ENCODE peak calls at places on chromosome 13, in eight cellular contexts. C is left ventricle myocardium inferior, Z is Peyer's patch, G is right atrium auricular region, Y is astrocyte, O is upper lobe of right lung, X is Karpas-422, N is pancreas. J is an unnamed sample.
A peak's percentile ranks its signal among the peaks of the same experiment; 100 is the strongest.

GRCh38 chr13:67228909-67229308 is 1.2 kb downstream of the PCDH9 start:
- DNase-seq in Y (peak; percentile 6), G (no peak), X (no peak), O (no peak), N (no peak), C (no peak), Z (no peak), J (peak; percentile 50)

GRCh38 chr13:108345016-108345415 is 75.5 kb downstream of the TNFSF13B start:
- DNase-seq in O (no peak), N (no peak), G (no peak), Z (no peak), X (no peak), Y (no peak), C (no peak), J (no peak)

GRCh38 chr13:98719527-98720250 is 32.8 kb downstream of the SLC15A1 start:
- DNase-seq in Y (no peak), O (no peak), Z (no peak), G (no peak), N (no peak), C (no peak), X (no peak), J (no peak)

GRCh38 chr13:98540476-98540875 is 36.4 kb downstream of the STK24 start:
- DNase-seq in Y (peak; percentile 22), X (no peak), C (no peak), Z (no peak), G (no peak), O (no peak), N (no peak), J (peak; percentile 19)

GRCh38 chr13:99086869-99087129 is 108.9 kb upstream of the DOCK9 start:
- DNase-seq in Z (peak; percentile 78), O (peak; percentile 81), C (peak; percentile 22), X (no peak), G (no peak), Y (peak; percentile 18), N (peak; percentile 61), J (no peak)

GRCh38 chr13:70391678-70392077 is 283.4 kb upstream of the KLHL1 start:
- DNase-seq in Z (peak; percentile 49), G (no peak), C (no peak), O (no peak), Y (no peak), X (no peak), N (peak; percentile 34), J (no peak)

GRCh38 chr13:61777902-61778301 is 362.3 kb upstream of the PCDH20 start:
- DNase-seq in O (no peak), C (no peak), X (no peak), Z (no peak), G (no peak), Y (peak; percentile 3), N (no peak), J (no peak)

GRCh38 chr13:51425410-51426042 is 27.3 kb downstream of the INTS6 start:
- DNase-seq in G (no peak), Z (no peak), O (no peak), C (no peak), Y (peak; percentile 47), X (no peak), N (no peak), J (peak; percentile 78)

GRCh38 chr13:87234981-87235380 is 436.2 kb upstream of the SLITRK5 start:
- DNase-seq in N (no peak), X (no peak), Y (peak; percentile 96), C (no peak), O (no peak), G (no peak), Z (no peak), J (no peak)

GRCh38 chr13:24511824-24512207 is 762 bp downstream of the PARP4 start:
- DNase-seq in X (peak; percentile 72), C (no peak), G (no peak), Z (no peak), Y (no peak), O (no peak), N (no peak), J (no peak)

GRCh38 chr13:32045963-32046785 is 14.6 kb downstream of the FRY start:
- DNase-seq in Y (peak; percentile 42), G (no peak), X (no peak), Z (no peak), N (no peak), C (no peak), O (no peak), J (peak; percentile 68)

GRCh38 chr13:20359335-20359734 is 127.2 kb upstream of the GJB6 start:
- DNase-seq in Y (peak; percentile 100), C (no peak), N (no peak), O (no peak), G (no peak), Z (no peak), X (no peak), J (peak; percentile 65)

GRCh38 chr13:27172495-27172842 is 858 bp upstream of the USP12 start:
- DNase-seq in Y (no peak), O (no peak), Z (no peak), X (peak; percentile 63), C (no peak), G (no peak), N (no peak), J (peak; percentile 56)

GRCh38 chr13:73492811-73493210 is 434.0 kb downstream of the KLF5 start:
- DNase-seq in G (no peak), Z (no peak), N (no peak), C (no peak), O (no peak), Y (peak; percentile 3), X (no peak), J (peak; percentile 70)

GRCh38 chr13:86757236-86757978 is 913.8 kb upstream of the SLITRK5 start:
- DNase-seq in Y (peak; percentile 13), X (no peak), N (no peak), O (no peak), Z (no peak), G (no peak), C (no peak), J (no peak)

GRCh38 chr13:27001705-27002104 is 169.9 kb downstream of the USP12 start:
- DNase-seq in G (no peak), Y (no peak), Z (peak; percentile 42), O (no peak), X (no peak), C (no peak), N (no peak), J (no peak)

DNA sequence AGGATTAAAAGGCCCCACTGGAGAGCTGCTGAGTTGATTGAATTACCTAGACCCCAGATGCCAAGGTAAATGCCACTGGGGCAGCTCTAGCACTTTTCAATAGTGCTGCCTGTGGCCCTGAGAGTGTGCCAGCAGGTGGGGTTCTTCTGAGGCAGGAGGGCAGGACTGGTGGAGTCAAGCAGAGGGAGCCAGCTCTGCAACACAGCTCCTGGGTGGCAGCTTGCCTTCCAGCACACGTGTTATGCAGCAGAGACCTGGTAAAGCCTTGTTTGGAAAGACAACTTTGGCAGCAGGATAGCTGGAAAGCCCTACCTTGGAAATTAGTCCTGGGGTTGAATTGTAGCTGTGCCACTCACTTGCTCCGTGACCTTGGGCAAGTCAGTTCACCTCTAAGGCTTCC is 306.6 kb downstream of the ATP8A2 start:
- DNase-seq in G (no peak), O (no peak), X (peak; percentile 49), Z (no peak), C (no peak), N (peak; percentile 55), Y (no peak), J (no peak)
- H3K27me3 ChIP-seq in G (no peaks in the 10 kb centered on the region), O (no peaks in the 10 kb centered on the region), X (no peaks in the 10 kb centered on the region), Z (no peaks in the 10 kb centered on the region), C (peaks cover 23% of the 10 kb centered on the region), N (no peaks in the 10 kb centered on the region), Y (no peaks in the 10 kb centered on the region), J (peaks cover 3% of the 10 kb centered on the region)

DNA sequence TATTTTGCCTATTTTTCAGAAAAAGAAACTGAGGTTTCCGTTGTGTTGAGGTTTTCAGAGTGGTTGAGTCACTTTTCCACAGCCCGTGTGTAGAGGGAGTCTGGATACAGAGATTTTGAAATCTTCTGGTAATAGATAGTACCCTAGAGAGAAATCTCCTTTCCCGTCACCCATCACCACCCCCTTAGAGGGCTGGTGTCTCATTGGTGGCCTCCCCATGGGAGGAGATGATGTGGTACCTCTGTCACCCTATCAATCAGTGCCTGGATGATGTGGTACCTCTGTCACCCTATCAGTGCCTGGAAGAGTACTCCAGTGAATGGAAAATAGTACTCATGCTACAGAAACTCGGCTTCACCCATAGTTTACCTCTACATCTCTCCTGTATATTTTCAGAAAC is 42.2 kb upstream of the SERP2 start:
- DNase-seq in O (no peak), N (no peak), X (no peak), Z (no peak), Y (peak; percentile 49), G (no peak), C (no peak), J (no peak)
- H3K4me3 ChIP-seq in O (no peak overlapping the region), N (no peak overlapping the region), X (no peak overlapping the region), Z (no peak overlapping the region), Y (no peak overlapping the region), G (no peak overlapping the region), C (no peak overlapping the region), J (peak overlapping the region; percentile 40)

GRCh38 chr13:43848250-43848649 is 31.3 kb downstream of the CCDC122 start:
- DNase-seq in C (no peak), X (no peak), Z (no peak), Y (peak; percentile 84), G (no peak), N (no peak), O (no peak), J (peak; percentile 89)

GRCh38 chr13:43852923-43853404 is 26.6 kb downstream of the CCDC122 start:
- DNase-seq in G (no peak), C (no peak), O (no peak), X (no peak), Z (no peak), N (no peak), Y (no peak), J (no peak)
- H3K9me3 ChIP-seq in G (peaks cover 8% of the 10 kb centered on the region), C (peaks cover 69% of the 10 kb centered on the region), O (peaks cover 26% of the 10 kb centered on the region), X (peaks cover 3% of the 10 kb centered on the region), Z (peaks cover 14% of the 10 kb centered on the region), N (no peaks in the 10 kb centered on the region), Y (peaks cover 11% of the 10 kb centered on the region), J (peaks cover 60% of the 10 kb centered on the region)

GRCh38 chr13:111095031-111095840 is 19.9 kb upstream of the ARHGEF7 start:
- DNase-seq in O (peak; percentile 61), G (no peak), X (no peak), C (no peak), Z (no peak), Y (no peak), N (no peak), J (no peak)

GRCh38 chr13:111092685-111093084 is 22.4 kb upstream of the ARHGEF7 start:
- DNase-seq in X (no peak), G (no peak), Z (no peak), O (no peak), Y (no peak), N (no peak), C (no peak), J (no peak)

GRCh38 chr13:111095911-111096501 is 19.1 kb upstream of the ARHGEF7 start:
- DNase-seq in X (no peak), N (no peak), Z (no peak), Y (no peak), O (no peak), G (no peak), C (no peak), J (no peak)

GRCh38 chr13:111093634-111094033 is 21.5 kb upstream of the ARHGEF7 start:
- DNase-seq in G (no peak), O (no peak), X (no peak), Z (no peak), C (no peak), N (no peak), Y (no peak), J (no peak)

DNA sequence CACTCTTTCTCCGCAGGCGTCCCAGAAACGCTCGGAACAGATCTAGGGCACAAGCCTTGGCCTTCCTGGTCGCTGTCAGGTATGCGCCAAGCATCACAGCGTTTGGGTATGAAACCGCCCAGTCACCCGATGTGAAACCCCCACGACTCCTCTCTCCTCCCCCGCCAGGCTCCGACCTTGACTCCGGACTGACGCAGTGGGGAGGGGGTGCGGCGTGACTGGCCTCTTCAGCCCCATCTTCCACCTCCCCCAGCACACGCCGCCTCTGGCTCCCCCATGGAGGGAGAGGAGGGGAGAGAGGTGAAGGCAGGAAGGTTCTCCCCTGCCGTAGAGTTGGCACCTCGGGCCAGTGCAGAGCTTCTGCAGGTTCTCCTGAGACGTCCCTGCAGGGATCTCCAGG is 22.0 kb upstream of the ARHGEF7 start:
- DNase-seq in O (no peak), Y (no peak), C (no peak), Z (no peak), N (no peak), G (no peak), X (no peak), J (no peak)
- H3K27me3 ChIP-seq in O (peaks cover 14% of the 10 kb centered on the region), Y (peaks cover 23% of the 10 kb centered on the region), C (peaks cover 52% of the 10 kb centered on the region), Z (no peaks in the 10 kb centered on the region), N (no peaks in the 10 kb centered on the region), G (no peaks in the 10 kb centered on the region), X (no peaks in the 10 kb centered on the region), J (peaks cover 65% of the 10 kb centered on the region)